ENCODE peak calls at places on chromosomes 1 and 21, in nine cellular contexts. One of them, this sample, is unnamed.

GRCh38 chr1:16631248-16632043 is 18.1 kb upstream of the NBPF1 start:
- DNase-seq in fibroblast of lung: no peak
- DNase-seq in tibial nerve: peak
- DNase-seq in stomach: peak
- DNase-seq in effector memory CD8-positive, alpha-beta T cell: no peak
- DNase-seq in PC-3: no peak
- DNase-seq in retinal pigment epithelial cell: no peak
- DNase-seq in stimulated activated CD8-positive, alpha-beta memory T cell treated with anti-CD3 and anti-CD28 coated beads, Interleukin-7, amount 100 ng/mL, for 1 hour: no peak
- DNase-seq in H4: no peak
- DNase-seq in this sample: no peak

GRCh38 chr1:76989976-76990375 is 122.7 kb downstream of the ST6GALNAC5 start:
- DNase-seq in fibroblast of lung: no peak
- DNase-seq in tibial nerve: no peak
- DNase-seq in stomach: no peak
- DNase-seq in effector memory CD8-positive, alpha-beta T cell: no peak
- DNase-seq in PC-3: peak
- DNase-seq in retinal pigment epithelial cell: no peak
- DNase-seq in stimulated activated CD8-positive, alpha-beta memory T cell treated with anti-CD3 and anti-CD28 coated beads, Interleukin-7, amount 100 ng/mL, for 1 hour: no peak
- DNase-seq in H4: no peak
- DNase-seq in this sample: no peak

GRCh38 chr1:64549464-64550239 is 79.7 kb downstream of the CACHD1 start:
- DNase-seq in fibroblast of lung: no peak
- DNase-seq in tibial nerve: no peak
- DNase-seq in stomach: no peak
- DNase-seq in effector memory CD8-positive, alpha-beta T cell: no peak
- DNase-seq in PC-3: no peak
- DNase-seq in retinal pigment epithelial cell: no peak
- DNase-seq in stimulated activated CD8-positive, alpha-beta memory T cell treated with anti-CD3 and anti-CD28 coated beads, Interleukin-7, amount 100 ng/mL, for 1 hour: no peak
- DNase-seq in H4: no peak
- DNase-seq in this sample: no peak

GRCh38 chr1:197920345-197921117 is 3.4 kb downstream of the LHX9 start:
- DNase-seq in fibroblast of lung: no peak
- DNase-seq in tibial nerve: no peak
- DNase-seq in stomach: no peak
- DNase-seq in effector memory CD8-positive, alpha-beta T cell: no peak
- DNase-seq in PC-3: no peak
- DNase-seq in retinal pigment epithelial cell: no peak
- DNase-seq in stimulated activated CD8-positive, alpha-beta memory T cell treated with anti-CD3 and anti-CD28 coated beads, Interleukin-7, amount 100 ng/mL, for 1 hour: no peak
- DNase-seq in H4: no peak
- DNase-seq in this sample: no peak

GRCh38 chr1:200131551-200132125 is 104.1 kb downstream of the NR5A2 start:
- DNase-seq in fibroblast of lung: no peak
- DNase-seq in tibial nerve: no peak
- DNase-seq in stomach: no peak
- DNase-seq in effector memory CD8-positive, alpha-beta T cell: no peak
- DNase-seq in PC-3: peak
- DNase-seq in retinal pigment epithelial cell: no peak
- DNase-seq in stimulated activated CD8-positive, alpha-beta memory T cell treated with anti-CD3 and anti-CD28 coated beads, Interleukin-7, amount 100 ng/mL, for 1 hour: no peak
- DNase-seq in H4: no peak
- DNase-seq in this sample: no peak

GRCh38 chr1:64107587-64107986 is 95.8 kb upstream of the UBE2U start:
- DNase-seq in fibroblast of lung: no peak
- DNase-seq in tibial nerve: no peak
- DNase-seq in stomach: no peak
- DNase-seq in effector memory CD8-positive, alpha-beta T cell: no peak
- DNase-seq in PC-3: no peak
- DNase-seq in retinal pigment epithelial cell: no peak
- DNase-seq in stimulated activated CD8-positive, alpha-beta memory T cell treated with anti-CD3 and anti-CD28 coated beads, Interleukin-7, amount 100 ng/mL, for 1 hour: no peak
- DNase-seq in H4: no peak
- DNase-seq in this sample: no peak

GRCh38 chr1:25083481-25084345 is 148.6 kb downstream of the SYF2 start:
- DNase-seq in fibroblast of lung: no peak
- DNase-seq in tibial nerve: no peak
- DNase-seq in stomach: no peak
- DNase-seq in effector memory CD8-positive, alpha-beta T cell: no peak
- DNase-seq in PC-3: no peak
- DNase-seq in retinal pigment epithelial cell: no peak
- DNase-seq in stimulated activated CD8-positive, alpha-beta memory T cell treated with anti-CD3 and anti-CD28 coated beads, Interleukin-7, amount 100 ng/mL, for 1 hour: no peak
- DNase-seq in H4: no peak
- DNase-seq in this sample: no peak

GRCh38 chr1:81547912-81548303 is 252.8 kb upstream of the ADGRL2 start:
- DNase-seq in fibroblast of lung: no peak
- DNase-seq in tibial nerve: no peak
- DNase-seq in stomach: no peak
- DNase-seq in effector memory CD8-positive, alpha-beta T cell: no peak
- DNase-seq in PC-3: no peak
- DNase-seq in retinal pigment epithelial cell: no peak
- DNase-seq in stimulated activated CD8-positive, alpha-beta memory T cell treated with anti-CD3 and anti-CD28 coated beads, Interleukin-7, amount 100 ng/mL, for 1 hour: no peak
- DNase-seq in H4: no peak
- DNase-seq in this sample: no peak

GRCh38 chr1:27382950-27383627 is at the start of gene CD164L2:
- DNase-seq in fibroblast of lung: no peak
- DNase-seq in tibial nerve: no peak
- DNase-seq in stomach: peak
- DNase-seq in effector memory CD8-positive, alpha-beta T cell: no peak
- DNase-seq in PC-3: peak
- DNase-seq in retinal pigment epithelial cell: no peak
- DNase-seq in stimulated activated CD8-positive, alpha-beta memory T cell treated with anti-CD3 and anti-CD28 coated beads, Interleukin-7, amount 100 ng/mL, for 1 hour: no peak
- DNase-seq in H4: no peak
- DNase-seq in this sample: peak

GRCh38 chr1:178019622-178020021 is 49.8 kb upstream of the SEC16B start:
- DNase-seq in fibroblast of lung: no peak
- DNase-seq in tibial nerve: no peak
- DNase-seq in stomach: no peak
- DNase-seq in effector memory CD8-positive, alpha-beta T cell: no peak
- DNase-seq in PC-3: peak
- DNase-seq in retinal pigment epithelial cell: no peak
- DNase-seq in stimulated activated CD8-positive, alpha-beta memory T cell treated with anti-CD3 and anti-CD28 coated beads, Interleukin-7, amount 100 ng/mL, for 1 hour: no peak
- DNase-seq in H4: no peak
- DNase-seq in this sample: no peak

GRCh38 chr21:14550200-14550599 is 4.1 kb upstream of the SAMSN1 start:
- DNase-seq in fibroblast of lung: no peak
- DNase-seq in tibial nerve: no peak
- DNase-seq in stomach: no peak
- DNase-seq in effector memory CD8-positive, alpha-beta T cell: no peak
- DNase-seq in PC-3: no peak
- DNase-seq in retinal pigment epithelial cell: no peak
- DNase-seq in stimulated activated CD8-positive, alpha-beta memory T cell treated with anti-CD3 and anti-CD28 coated beads, Interleukin-7, amount 100 ng/mL, for 1 hour: no peak
- DNase-seq in H4: no peak
- DNase-seq in this sample: no peak

GRCh38 chr1:156419863-156420208 is 50.8 kb downstream of the RHBG start:
- DNase-seq in fibroblast of lung: no peak
- DNase-seq in tibial nerve: no peak
- DNase-seq in stomach: no peak
- DNase-seq in effector memory CD8-positive, alpha-beta T cell: peak
- DNase-seq in PC-3: no peak
- DNase-seq in retinal pigment epithelial cell: no peak
- DNase-seq in stimulated activated CD8-positive, alpha-beta memory T cell treated with anti-CD3 and anti-CD28 coated beads, Interleukin-7, amount 100 ng/mL, for 1 hour: peak
- DNase-seq in H4: no peak
- DNase-seq in this sample: no peak

GRCh38 chr1:6918908-6919511 is 133.8 kb downstream of the CAMTA1 start:
- DNase-seq in fibroblast of lung: no peak
- DNase-seq in tibial nerve: no peak
- DNase-seq in stomach: no peak
- DNase-seq in effector memory CD8-positive, alpha-beta T cell: no peak
- DNase-seq in PC-3: no peak
- DNase-seq in retinal pigment epithelial cell: no peak
- DNase-seq in stimulated activated CD8-positive, alpha-beta memory T cell treated with anti-CD3 and anti-CD28 coated beads, Interleukin-7, amount 100 ng/mL, for 1 hour: no peak
- DNase-seq in H4: no peak
- DNase-seq in this sample: no peak

GRCh38 chr1:31575373-31576140 is 758 bp upstream of the TINAGL1 start:
- DNase-seq in fibroblast of lung: no peak
- DNase-seq in tibial nerve: no peak
- DNase-seq in stomach: peak
- DNase-seq in effector memory CD8-positive, alpha-beta T cell: no peak
- DNase-seq in PC-3: peak
- DNase-seq in retinal pigment epithelial cell: no peak
- DNase-seq in stimulated activated CD8-positive, alpha-beta memory T cell treated with anti-CD3 and anti-CD28 coated beads, Interleukin-7, amount 100 ng/mL, for 1 hour: no peak
- DNase-seq in H4: no peak
- DNase-seq in this sample: peak